ENCODE peak calls at places on chromosomes 2 and 18, in five cellular contexts. T, O, C, L and B are unnamed samples.

GRCh38 chr2:71720596-71721361 is 267.4 kb downstream of the DYSF start:
- DNase-seq in O (no peak), L (no peak), T (no peak), C (no peak), B (no peak)

GRCh38 chr2:46963210-46963609 is 47.6 kb upstream of the MCFD2 start:
- DNase-seq in C (no peak), O (no peak), T (no peak), L (peak), B (peak)

GRCh38 chr18:49249523-49249922 is 210.9 kb downstream of the DYM start:
- DNase-seq in C (no peak), O (no peak), T (no peak), L (peak), B (no peak)

GRCh38 chr2:37394986-37395555 is 50.6 kb downstream of the QPCT start:
- DNase-seq in O (no peak), L (no peak), T (no peak), C (no peak), B (no peak)

GRCh38 chr2:6885968-6886367 is 8.4 kb downstream of the RSAD2 start:
- DNase-seq in L (no peak), O (no peak), C (no peak), T (no peak), B (no peak)

GRCh38 chr2:9174771-9175441 is 31.7 kb upstream of the ASAP2 start:
- DNase-seq in O (no peak), L (peak), T (no peak), C (peak), B (peak)

GRCh38 chr2:133655565-133656113 is 87.4 kb upstream of the NCKAP5 start:
- DNase-seq in C (no peak), T (no peak), L (no peak), O (no peak), B (no peak)

GRCh38 chr2:40431600-40431955 is 20.3 kb downstream of the SLC8A1 start:
- DNase-seq in T (no peak), L (peak), C (no peak), O (no peak), B (no peak)

GRCh38 chr2:127857494-127857818 is 499 bp downstream of the POLR2D start:
- DNase-seq in O (peak), T (no peak), C (peak), L (peak), B (no peak)

GRCh38 chr2:16767789-16768188 is 102.2 kb upstream of the CYRIA start:
- DNase-seq in C (no peak), O (no peak), L (no peak), T (no peak), B (no peak)

GRCh38 chr2:181678033-181678586 is 2.2 kb downstream of the NEUROD1 start:
- DNase-seq in O (peak), T (peak), L (no peak), C (peak), B (peak)

GRCh38 chr2:96642564-96643350 is at the start of gene FER1L5:
- DNase-seq in O (no peak), C (peak), L (peak), T (no peak), B (peak)